ENCODE peak calls at places on chromosomes 12 and 14, in six cellular contexts. J, Z, E, M, V and G are unnamed samples.

GRCh38 chr12:54019924-54020586 is 8.2 kb upstream of the HOXC6 start:
- DNase-seq in J (no peak), Z (no peak), E (no peak), M (no peak), V (no peak), G (no peak)

GRCh38 chr12:113222730-113223531 is 1.7 kb downstream of the TPCN1 start:
- DNase-seq in J (peak), Z (peak), E (peak), M (no peak), V (peak), G (no peak)

GRCh38 chr12:52091869-52092268 is 12.4 kb downstream of the SMIM41 start:
- DNase-seq in J (no peak), Z (no peak), E (no peak), M (no peak), V (no peak), G (no peak)

GRCh38 chr12:53825246-53826081 is 73.7 kb upstream of the CISTR start:
- DNase-seq in J (no peak), Z (no peak), E (peak), M (no peak), V (no peak), G (no peak)

GRCh38 chr12:18907793-18908580 is 170.1 kb downstream of the CAPZA3 start:
- DNase-seq in J (no peak), Z (peak), E (no peak), M (no peak), V (no peak), G (no peak)

GRCh38 chr12:132163041-132163910 is 19.0 kb downstream of the NOC4L start:
- DNase-seq in J (no peak), Z (peak), E (no peak), M (no peak), V (no peak), G (no peak)

GRCh38 chr12:65681226-65681625 is 143.1 kb upstream of the HMGA2 start:
- DNase-seq in J (no peak), Z (no peak), E (no peak), M (no peak), V (no peak), G (no peak)

GRCh38 chr12:79125358-79125757 is 260.8 kb downstream of the SYT1 start:
- DNase-seq in J (no peak), Z (no peak), E (no peak), M (no peak), V (no peak), G (no peak)

GRCh38 chr12:72178871-72179270 is 93.3 kb upstream of the TRHDE start:
- DNase-seq in J (no peak), Z (no peak), E (no peak), M (no peak), V (no peak), G (no peak)

GRCh38 chr14:105364100-105364708 is 34.1 kb upstream of the TEX22 start:
- DNase-seq in J (no peak), Z (peak), E (no peak), M (no peak), V (no peak), G (no peak)

GRCh38 chr14:33692762-33693161 is 258.1 kb downstream of the EGLN3 start:
- DNase-seq in J (no peak), Z (no peak), E (no peak), M (no peak), V (no peak), G (peak)

GRCh38 chr14:31556191-31556590 is 5.0 kb upstream of the NUBPL start:
- DNase-seq in J (no peak), Z (no peak), E (no peak), M (no peak), V (no peak), G (no peak)

GRCh38 chr14:58166005-58166983 is 14.3 kb upstream of the ARMH4 start:
- DNase-seq in J (peak), Z (peak), E (peak), M (peak), V (peak), G (peak)

GRCh38 chr14:23043749-23044148 is 1.7 kb downstream of the PSMB11 start:
- DNase-seq in J (no peak), Z (no peak), E (no peak), M (peak), V (no peak), G (no peak)

GRCh38 chr14:30725763-30726162 is 103.6 kb downstream of the SCFD1 start:
- DNase-seq in J (no peak), Z (no peak), E (no peak), M (no peak), V (no peak), G (no peak)

GRCh38 chr14:74572829-74573360 is 39.1 kb downstream of the LTBP2 start:
- DNase-seq in J (no peak), Z (no peak), E (no peak), M (no peak), V (no peak), G (no peak)
- H3K4me3 ChIP-seq in J (no peak), Z (no peak), E (no peak), M (no peak), V (no peak), G (peak)

GRCh38 chr12:96015672-96016071 is 19.5 kb upstream of the HAL start:
- DNase-seq in J (peak), Z (peak), E (no peak), M (peak), V (no peak), G (no peak)
- TF ChIP-seq CTCF in J (peak), Z (peak), E (peak), M (peak), V (peak), G (peak)

GRCh38 chr12:124004233-124004875 is 31.3 kb downstream of the ZNF664 start:
- DNase-seq in J (no peak), Z (no peak), E (no peak), M (no peak), V (no peak), G (no peak)

GRCh38 chr12:124001343-124001742 is 28.3 kb downstream of the ZNF664 start:
- DNase-seq in J (no peak), Z (no peak), E (no peak), M (no peak), V (no peak), G (no peak)

GRCh38 chr12:124000111-124000510 is 27.1 kb downstream of the ZNF664 start:
- DNase-seq in J (no peak), Z (no peak), E (no peak), M (no peak), V (no peak), G (no peak)

GRCh38 chr12:124002021-124002640 is 29.1 kb downstream of the ZNF664 start:
- DNase-seq in J (no peak), Z (no peak), E (no peak), M (no peak), V (no peak), G (no peak)

GRCh38 chr12:124002654-124003053 is 29.6 kb downstream of the ZNF664 start:
- DNase-seq in J (no peak), Z (no peak), E (no peak), M (no peak), V (no peak), G (no peak)
- H3K4me3 ChIP-seq in J (no peak), Z (no peak), E (no peak), M (no peak), V (no peak), G (no peak)

DNA sequence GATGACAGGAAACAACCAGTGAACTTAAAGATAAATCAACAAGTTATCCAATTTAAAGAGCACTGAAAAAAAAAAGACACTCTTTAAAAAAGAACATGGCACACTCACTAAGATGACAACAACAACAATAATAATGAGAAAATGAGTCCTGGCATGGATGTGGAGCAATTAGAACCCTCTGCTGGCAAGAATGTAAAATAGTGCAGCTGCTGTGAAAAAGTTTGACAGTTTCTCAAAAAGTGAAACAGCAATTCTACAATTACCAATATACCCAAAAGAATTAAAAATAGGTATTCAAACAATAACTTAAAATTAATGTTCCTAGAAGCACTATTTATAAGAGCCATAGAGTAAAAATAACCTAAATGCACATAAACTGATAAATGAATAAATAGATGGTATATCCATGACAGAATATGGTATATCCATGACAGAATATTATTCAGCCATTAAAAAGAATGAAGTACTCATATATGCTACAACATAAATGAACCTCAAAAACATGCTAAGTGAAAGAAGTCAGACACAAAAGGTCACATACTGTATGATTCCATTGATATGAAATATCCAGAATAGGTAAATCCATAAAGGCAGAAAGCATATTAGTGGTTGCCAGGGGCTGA is 49.1 kb upstream of the GPHB5 start:
- DNase-seq in J (no peak), Z (no peak), E (no peak), M (no peak), V (no peak), G (no peak)
- TF ChIP-seq CTCF in J (peak), Z (no peak), E (no peak), M (no peak), V (no peak), G (no peak)